ENCODE peak calls at places on chromosomes 5 and 9, in seven cellular contexts. I is GM12892, G is K562, F is HepG2, S is SK-N-SH, J is H1, E is GM12878. D is an unnamed sample.

GRCh38 chr5:110925398-110925797 is 146.1 kb upstream of the TSLP start:
- DNase-seq in I (no peak), G (no peak), F (no peak), S (no peak), J (no peak), E (no peak), D (no peak)

GRCh38 chr5:140554454-140554853 is 2.8 kb downstream of the SRA1 start:
- DNase-seq in I (no peak), G (peak), F (no peak), S (no peak), J (no peak), E (no peak), D (no peak)

GRCh38 chr9:70435948-70436347 is 21.5 kb upstream of the KLF9 start:
- DNase-seq in I (no peak), G (no peak), F (no peak), S (no peak), J (no peak), E (no peak), D (no peak)

GRCh38 chr5:77641397-77641943 is 3.0 kb upstream of the OTP start:
- DNase-seq in I (no peak), G (no peak), F (no peak), S (peak), J (no peak), E (no peak), D (no peak)

GRCh38 chr9:117677578-117677977 is 26.6 kb upstream of the TLR4 start:
- DNase-seq in I (no peak), G (no peak), F (no peak), S (no peak), J (no peak), E (no peak), D (no peak)

GRCh38 chr5:57692582-57693487 is 210.2 kb upstream of the ACTBL2 start:
- DNase-seq in I (no peak), G (peak), F (peak), S (no peak), J (peak), E (no peak), D (no peak)

GRCh38 chr5:141742866-141743651 is 61.0 kb upstream of the ARAP3 start:
- DNase-seq in I (no peak), G (peak), F (no peak), S (no peak), J (no peak), E (no peak), D (no peak)

GRCh38 chr5:139908749-139909148 is 113.1 kb downstream of the PSD2 start:
- DNase-seq in I (no peak), G (no peak), F (no peak), S (peak), J (no peak), E (no peak), D (no peak)

GRCh38 chr5:6411141-6411540 is 32.8 kb upstream of the MED10 start:
- DNase-seq in I (no peak), G (no peak), F (no peak), S (no peak), J (no peak), E (no peak), D (no peak)

GRCh38 chr5:19401032-19401431 is 587.0 kb downstream of the CDH18 start:
- DNase-seq in I (no peak), G (no peak), F (no peak), S (no peak), J (no peak), E (no peak), D (no peak)

GRCh38 chr9:127131871-127132270 is 9.4 kb upstream of the ANGPTL2 start:
- DNase-seq in I (no peak), G (no peak), F (no peak), S (no peak), J (no peak), E (no peak), D (no peak)

GRCh38 chr5:117054808-117055398 is 480.3 kb upstream of the SEMA6A start:
- DNase-seq in I (no peak), G (no peak), F (no peak), S (no peak), J (no peak), E (no peak), D (no peak)

GRCh38 chr5:152329191-152329590 is 75.9 kb downstream of the NMUR2 start:
- DNase-seq in I (no peak), G (no peak), F (no peak), S (no peak), J (no peak), E (no peak), D (no peak)

GRCh38 chr9:2262371-2262770 is 247.2 kb downstream of the SMARCA2 start:
- DNase-seq in I (no peak), G (no peak), F (no peak), S (no peak), J (no peak), E (no peak), D (no peak)

DNA sequence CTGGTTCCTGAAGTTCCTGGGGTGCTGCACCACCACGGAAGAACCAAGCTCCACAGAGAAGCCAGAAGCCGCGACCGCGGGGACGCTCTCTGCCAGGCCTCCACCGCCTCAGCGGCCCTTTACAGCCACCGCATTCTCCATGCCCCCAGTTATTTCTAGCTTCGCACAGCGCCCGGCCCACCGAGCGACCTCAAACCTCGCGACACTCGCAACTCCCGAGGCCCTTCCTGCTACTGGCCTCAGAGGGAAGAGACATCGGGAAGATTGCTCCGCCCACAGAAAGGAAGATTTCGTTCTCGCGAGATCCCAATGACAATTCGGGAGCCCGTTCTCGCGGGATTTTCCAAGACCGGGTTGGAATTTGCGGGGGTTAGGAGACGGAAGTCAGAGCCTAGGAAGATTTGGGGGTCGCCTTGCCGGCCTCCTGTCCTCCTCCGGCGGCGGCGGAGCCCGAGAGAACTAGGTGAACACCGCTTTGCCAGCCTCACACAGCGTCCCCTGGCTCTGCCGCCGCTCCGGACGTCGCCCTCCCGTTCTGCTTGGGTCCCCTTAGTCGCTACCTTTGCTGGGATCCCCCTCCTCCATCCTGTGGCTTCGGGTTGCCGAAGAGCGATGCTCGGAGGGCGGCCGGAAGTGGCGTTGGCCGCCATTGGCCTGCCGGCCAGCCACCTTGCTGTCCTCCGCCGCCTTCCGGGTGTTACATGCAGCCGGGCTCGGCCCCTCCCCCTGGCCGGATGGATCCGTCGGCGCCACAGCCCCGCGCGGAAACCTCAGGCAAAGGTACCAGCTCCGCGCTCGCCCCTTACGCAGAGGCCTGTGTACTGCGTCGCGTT is at the start of gene ERCC6L2:
- DNase-seq in I (peak), G (peak), F (peak), S (peak), J (peak), E (peak), D (peak)
- TF ChIP-seq POLR2AphosphoS5 in I (peak), G (peak), F (peak), S (peak), J (peak), E (peak), D (peak)

GRCh38 chr5:68054625-68055024 is 160.9 kb upstream of the PIK3R1 start:
- DNase-seq in I (no peak), G (no peak), F (no peak), S (no peak), J (no peak), E (no peak), D (no peak)

GRCh38 chr5:68060382-68060781 is 155.2 kb upstream of the PIK3R1 start:
- DNase-seq in I (no peak), G (no peak), F (no peak), S (no peak), J (no peak), E (no peak), D (no peak)

GRCh38 chr5:68057186-68057585 is 158.4 kb upstream of the PIK3R1 start:
- DNase-seq in I (no peak), G (no peak), F (no peak), S (no peak), J (no peak), E (no peak), D (no peak)

GRCh38 chr5:68053202-68053601 is 162.4 kb upstream of the PIK3R1 start:
- DNase-seq in I (no peak), G (no peak), F (no peak), S (no peak), J (no peak), E (no peak), D (no peak)

DNA sequence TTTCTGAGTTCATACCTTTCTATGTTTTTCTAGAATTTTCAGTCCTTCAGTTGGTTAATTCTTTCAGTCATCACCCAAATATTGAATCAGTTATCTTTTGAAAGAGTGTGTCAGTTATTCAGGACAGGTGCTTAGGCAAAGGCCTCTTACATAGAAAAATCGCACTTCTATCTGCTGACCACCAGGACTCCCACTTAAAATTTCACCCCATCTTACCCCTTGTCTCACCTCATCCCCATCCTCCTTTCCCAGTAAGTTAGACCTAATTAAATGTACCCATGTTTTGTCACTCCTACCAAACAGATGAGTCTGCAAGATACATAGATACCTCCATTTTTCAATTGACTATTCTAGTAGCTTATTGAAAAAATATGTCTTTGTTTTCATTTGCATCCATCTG is 159.9 kb upstream of the PIK3R1 start:
- DNase-seq in I (no peak), G (no peak), F (no peak), S (no peak), J (no peak), E (no peak), D (no peak)
- TF ChIP-seq TAF1 in I (no peak), G (no peak), F (no peak), S (no peak), J (no peak), E (no peak), D (no peak)

GRCh38 chr9:112484607-112485006 is 2.0 kb upstream of the KIAA1958 start:
- DNase-seq in I (no peak), G (no peak), F (no peak), S (no peak), J (no peak), E (no peak), D (no peak)

GRCh38 chr9:112487799-112488345 is 1.2 kb downstream of the KIAA1958 start:
- DNase-seq in I (no peak), G (peak), F (no peak), S (peak), J (no peak), E (no peak), D (no peak)

GRCh38 chr9:112487008-112487798 is 576 bp downstream of the KIAA1958 start:
- DNase-seq in I (peak), G (peak), F (peak), S (peak), J (no peak), E (no peak), D (peak)

GRCh38 chr9:112485574-112485973 is 1.1 kb upstream of the KIAA1958 start:
- DNase-seq in I (no peak), G (no peak), F (no peak), S (no peak), J (no peak), E (no peak), D (no peak)

GRCh38 chr9:112486221-112487007 is at the start of gene KIAA1958:
- DNase-seq in I (peak), G (peak), F (peak), S (peak), J (peak), E (peak), D (peak)
- TF ChIP-seq POLR2AphosphoS5 in I (peak), G (peak), F (peak), S (peak), J (peak), E (peak), D (peak)

DNA sequence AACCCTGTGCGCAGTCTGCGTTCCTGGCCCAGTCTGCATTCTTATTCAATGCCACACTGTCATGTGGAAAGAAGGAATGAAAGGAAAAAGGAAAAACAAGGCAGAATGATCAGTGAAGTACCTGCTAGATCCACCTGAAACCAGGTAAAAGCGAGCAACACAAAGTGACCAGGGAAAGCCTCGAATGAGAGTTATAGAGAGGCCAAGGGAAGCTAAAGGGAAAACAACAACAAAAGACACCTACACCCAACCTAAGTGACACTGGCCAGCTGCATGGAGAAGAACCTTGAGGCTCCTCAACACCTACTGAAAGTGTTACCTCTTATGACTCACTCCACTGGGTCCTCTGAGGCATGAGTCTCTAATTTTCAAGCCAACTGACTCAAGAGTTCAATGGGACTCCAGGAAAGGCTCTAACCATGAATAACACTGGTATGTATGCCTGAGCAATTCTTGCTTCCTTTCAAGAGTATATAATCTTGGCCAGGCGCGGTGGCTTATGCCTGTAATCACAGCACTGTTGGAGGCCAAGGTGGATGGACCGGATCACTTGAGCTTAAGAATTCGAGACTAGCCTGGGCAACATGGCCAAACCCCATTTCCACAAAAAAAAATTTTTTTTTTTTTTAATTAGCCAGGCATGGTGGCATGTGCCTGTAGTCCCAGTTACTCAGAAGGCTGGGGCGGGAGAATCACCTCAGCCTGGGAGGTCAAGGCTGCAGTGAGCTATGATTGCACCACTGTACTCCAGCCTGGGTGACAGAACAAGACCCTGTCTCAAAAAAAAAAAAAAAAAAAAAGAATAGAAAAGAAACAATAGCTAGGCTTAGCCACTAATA is 29.0 kb downstream of the MTMR12 start:
- DNase-seq in I (no peak), G (no peak), F (no peak), S (no peak), J (no peak), E (no peak), D (no peak)
- TF ChIP-seq TAF1 in I (no peak), G (no peak), F (no peak), S (no peak), J (no peak), E (no peak), D (no peak)

GRCh38 chr9:93128011-93128714 is 5.9 kb downstream of the NINJ1 start:
- DNase-seq in I (no peak), G (no peak), F (no peak), S (no peak), J (no peak), E (no peak), D (no peak)

GRCh38 chr9:93130861-93131481 is 3.1 kb downstream of the NINJ1 start:
- DNase-seq in I (no peak), G (no peak), F (no peak), S (no peak), J (no peak), E (no peak), D (no peak)

GRCh38 chr9:93128715-93129224 is 5.3 kb downstream of the NINJ1 start:
- DNase-seq in I (no peak), G (no peak), F (no peak), S (no peak), J (no peak), E (no peak), D (no peak)

GRCh38 chr9:93129691-93130500 is 4.2 kb downstream of the NINJ1 start:
- DNase-seq in I (no peak), G (no peak), F (no peak), S (no peak), J (no peak), E (no peak), D (no peak)

GRCh38 chr9:93129286-93129685 is 4.8 kb downstream of the NINJ1 start:
- DNase-seq in I (no peak), G (no peak), F (no peak), S (no peak), J (no peak), E (no peak), D (no peak)
- TF ChIP-seq POLR2AphosphoS5 in I (no peak), G (no peak), F (no peak), S (no peak), J (no peak), E (no peak), D (no peak)

GRCh38 chr9:107819772-107820171 is 330.2 kb upstream of the KLF4 start:
- DNase-seq in I (no peak), G (no peak), F (no peak), S (no peak), J (no peak), E (no peak), D (no peak)
- TF ChIP-seq TAF1 in I (no peak), G (no peak), F (no peak), S (no peak), J (no peak), E (no peak), D (no peak)

DNA sequence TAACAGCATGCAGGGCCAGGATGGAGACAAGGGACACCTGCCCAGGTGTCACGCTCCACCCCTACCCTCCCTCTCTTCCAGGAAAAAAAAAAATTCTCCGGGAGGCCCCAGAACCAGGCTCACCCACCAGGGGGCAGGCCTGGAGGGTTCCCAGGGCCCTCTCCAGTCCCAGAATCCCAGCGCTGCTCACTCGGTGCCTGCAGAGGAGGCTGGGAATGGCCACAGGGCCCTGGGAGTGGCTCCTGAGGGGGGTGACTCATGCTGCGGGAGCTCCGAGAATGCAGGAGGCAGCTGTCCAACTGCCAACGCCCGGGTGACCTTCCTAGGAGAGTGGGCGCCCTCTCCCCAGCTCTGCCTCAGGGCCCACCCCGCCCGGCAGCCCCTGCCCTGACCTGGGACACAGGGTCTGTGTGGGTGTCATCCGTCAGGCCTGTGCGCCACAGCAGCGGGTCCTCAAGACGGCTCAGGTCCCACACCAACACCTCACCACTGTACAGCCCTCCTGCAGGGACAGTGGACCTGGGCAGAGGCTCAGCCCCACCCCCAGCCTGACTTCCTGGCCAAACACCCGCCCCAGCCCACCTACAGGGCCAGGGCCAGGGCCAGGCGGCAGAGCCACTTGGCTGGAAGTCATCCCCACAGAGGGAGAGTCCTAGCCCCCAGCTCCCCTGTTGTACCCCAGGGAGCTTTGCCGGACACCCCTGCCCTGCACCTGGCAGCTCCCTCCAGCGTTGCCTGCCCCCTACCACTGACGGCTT is 21.2 kb downstream of the DYNC2I2 start:
- DNase-seq in I (peak), G (peak), F (peak), S (peak), J (peak), E (no peak), D (no peak)
- TF ChIP-seq POLR2AphosphoS5 in I (no peak), G (no peak), F (no peak), S (peak), J (peak), E (no peak), D (no peak)

DNA sequence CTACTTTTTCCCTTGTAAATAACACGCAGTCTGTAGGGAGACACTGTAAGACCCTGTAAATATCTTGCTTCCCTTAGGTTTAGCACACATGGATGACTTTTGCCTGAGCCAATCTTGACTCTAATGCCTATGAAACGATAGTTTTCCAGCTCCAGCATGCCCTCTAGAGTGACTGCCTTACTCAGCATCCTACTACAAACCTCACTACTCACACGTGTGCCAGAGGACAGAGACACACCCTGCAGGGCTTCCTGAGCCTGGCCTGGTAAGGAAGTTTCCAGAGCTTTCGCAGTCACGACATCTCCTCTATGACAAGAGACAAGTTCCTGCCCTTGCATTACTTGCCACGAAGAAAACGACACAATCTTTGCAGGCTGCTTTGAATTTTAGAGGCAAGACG is 138.1 kb downstream of the ATPSCKMT start:
- DNase-seq in I (no peak), G (peak), F (peak), S (peak), J (no peak), E (no peak), D (peak)
- TF ChIP-seq TAF1 in I (no peak), G (no peak), F (no peak), S (no peak), J (no peak), E (no peak), D (no peak)